ENCODE peak calls at places on chromosomes 16 and 17, in eight cellular contexts. L is naive thymus-derived CD4-positive, alpha-beta T cell; Y is right atrium auricular region; U is DND-41; O is tibial artery; K is OCI-LY7; W is kidney; N is psoas muscle. G is an unnamed sample.

GRCh38 chr16:10862432-10862831 is 14.6 kb upstream of the CIITA start:
- DNase-seq in W (no peak), Y (peak; percentile 79), O (peak; percentile 75), U (no peak), N (no peak), L (no peak), K (no peak), G (no peak)

GRCh38 chr17:1413281-1413791 is 13.3 kb upstream of the YWHAE start:
- DNase-seq in U (no peak), K (no peak), L (no peak), W (peak; percentile 77), O (peak; percentile 76), Y (peak; percentile 88), N (peak; percentile 90), G (no peak)

GRCh38 chr16:15434425-15435215 is at the start of gene BMERB1:
- DNase-seq in Y (peak; percentile 67), U (no peak), O (peak; percentile 73), K (no peak), L (no peak), N (peak; percentile 93), W (peak; percentile 90), G (peak; percentile 29)

GRCh38 chr17:52032454-52032853 is 126.1 kb downstream of the CA10 start:
- DNase-seq in Y (no peak), O (no peak), K (no peak), L (no peak), N (no peak), U (no peak), W (no peak), G (no peak)

GRCh38 chr16:27564226-27564625 is 14.3 kb downstream of the KATNIP start:
- DNase-seq in N (no peak), L (no peak), K (no peak), W (no peak), O (no peak), Y (no peak), U (no peak), G (no peak)

GRCh38 chr17:8222630-8223355 is 12.4 kb upstream of the AURKB start:
- DNase-seq in N (peak; percentile 97), O (peak; percentile 95), U (peak; percentile 94), Y (peak; percentile 97), W (peak; percentile 98), K (peak; percentile 89), L (peak; percentile 88), G (peak; percentile 89)

GRCh38 chr17:37512442-37513070 is 22.9 kb downstream of the DUSP14 start:
- DNase-seq in O (no peak), Y (no peak), L (no peak), U (no peak), W (no peak), N (no peak), K (no peak), G (no peak)

GRCh38 chr17:68424188-68424587 is 33.1 kb downstream of the WIPI1 start:
- DNase-seq in L (no peak), O (no peak), U (no peak), Y (no peak), W (no peak), N (no peak), K (no peak), G (no peak)

GRCh38 chr16:19583665-19584300 is 28.3 kb downstream of the VPS35L start:
- DNase-seq in O (no peak), Y (no peak), K (peak; percentile 39), W (no peak), L (no peak), N (no peak), U (no peak), G (peak; percentile 31)

GRCh38 chr16:64089697-64090096 is 1032.2 kb downstream of the CDH11 start:
- DNase-seq in N (no peak), W (no peak), K (peak; percentile 78), U (no peak), Y (no peak), L (no peak), O (no peak), G (no peak)

GRCh38 chr17:49548506-49549310 is 27.0 kb upstream of the NXPH3 start:
- DNase-seq in K (no peak), N (peak; percentile 72), Y (no peak), L (no peak), O (no peak), W (no peak), U (no peak), G (no peak)

GRCh38 chr17:49547566-49547965 is 28.1 kb upstream of the NXPH3 start:
- DNase-seq in N (peak; percentile 70), L (no peak), W (peak; percentile 63), U (no peak), Y (no peak), O (peak; percentile 56), K (no peak), G (no peak)

GRCh38 chr17:49546546-49547535 is 28.8 kb upstream of the NXPH3 start:
- DNase-seq in Y (no peak), N (no peak), W (no peak), U (no peak), K (no peak), O (no peak), L (no peak), G (no peak)

GRCh38 chr17:49549311-49549605 is 26.4 kb upstream of the NXPH3 start:
- DNase-seq in K (no peak), U (no peak), O (no peak), N (no peak), W (no peak), L (no peak), Y (no peak), G (no peak)

DNA sequence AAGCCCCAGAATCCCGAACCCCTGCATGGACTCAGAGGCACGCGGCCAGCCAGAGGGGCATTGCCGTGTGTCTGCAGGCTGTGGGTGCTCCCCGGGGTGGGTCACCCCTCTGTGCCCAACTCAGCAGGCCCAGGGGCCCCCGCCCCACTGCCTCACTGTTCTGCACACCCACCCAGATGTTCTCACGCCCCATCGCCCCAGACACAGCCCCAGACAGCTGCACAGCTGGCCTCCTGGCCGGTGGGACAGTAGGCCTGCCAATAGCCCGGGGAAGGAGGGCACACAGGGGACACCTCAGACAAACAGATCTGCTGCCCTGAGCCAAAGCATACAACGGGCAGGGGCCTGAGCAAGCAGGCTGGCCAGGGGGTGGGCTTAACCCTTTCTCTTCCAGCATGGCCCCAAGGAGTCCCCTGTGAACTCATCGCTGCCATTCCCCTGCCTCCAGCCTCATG is 27.6 kb upstream of the NXPH3 start:
- DNase-seq in K (no peak), W (peak; percentile 64), L (no peak), Y (no peak), U (no peak), N (no peak), O (no peak), G (no peak)
- H3K4me3 ChIP-seq in K (no peak overlapping the region), W (no peak overlapping the region), L (no peak overlapping the region), Y (no peak overlapping the region), U (no peak overlapping the region), N (no peak overlapping the region), O (no peak overlapping the region), G (no peak overlapping the region)

GRCh38 chr17:46192211-46192483 is 1.1 kb downstream of the KANSL1 start:
- DNase-seq in K (no peak), Y (no peak), W (no peak), N (no peak), U (no peak), L (no peak), O (no peak), G (no peak)
- H3K4me1 ChIP-seq in K (peaks cover 57% of the 10 kb centered on the region), Y (no peaks in the 10 kb centered on the region), W (peaks cover 22% of the 10 kb centered on the region), N (peaks cover 47% of the 10 kb centered on the region), U (peaks cover 72% of the 10 kb centered on the region), L (peaks cover 52% of the 10 kb centered on the region), O (peaks cover 58% of the 10 kb centered on the region), G (peaks cover 72% of the 10 kb centered on the region)

DNA sequence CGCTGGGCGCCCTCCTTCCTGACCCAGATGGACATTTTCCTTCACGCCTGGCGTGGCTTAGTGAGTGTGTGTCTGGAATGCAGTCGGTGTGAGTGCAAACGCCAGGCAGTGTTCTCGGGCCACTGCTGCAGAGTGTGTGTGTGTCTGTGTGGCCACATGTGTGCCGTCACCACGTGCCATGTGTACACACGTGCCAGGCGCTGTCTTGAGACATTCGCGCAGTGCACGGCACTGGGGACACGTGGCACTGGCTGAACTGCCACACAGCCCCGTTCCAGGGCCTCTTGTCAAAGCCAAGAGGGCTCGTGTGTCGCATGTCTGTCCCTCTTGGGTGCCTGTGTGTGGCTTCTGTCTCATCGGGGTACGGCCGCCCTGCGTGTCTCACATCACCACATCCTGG is 28.8 kb downstream of the MAPK8IP3 start:
- DNase-seq in L (no peak), W (no peak), U (no peak), K (no peak), N (no peak), O (no peak), Y (no peak), G (no peak)
- H3K9me3 ChIP-seq in L (no peaks in the 10 kb centered on the region), W (no peaks in the 10 kb centered on the region), U (peaks cover 47% of the 10 kb centered on the region), K (peaks cover 28% of the 10 kb centered on the region), N (no peaks in the 10 kb centered on the region), O (no peaks in the 10 kb centered on the region), Y (no peaks in the 10 kb centered on the region), G (no peaks in the 10 kb centered on the region)

DNA sequence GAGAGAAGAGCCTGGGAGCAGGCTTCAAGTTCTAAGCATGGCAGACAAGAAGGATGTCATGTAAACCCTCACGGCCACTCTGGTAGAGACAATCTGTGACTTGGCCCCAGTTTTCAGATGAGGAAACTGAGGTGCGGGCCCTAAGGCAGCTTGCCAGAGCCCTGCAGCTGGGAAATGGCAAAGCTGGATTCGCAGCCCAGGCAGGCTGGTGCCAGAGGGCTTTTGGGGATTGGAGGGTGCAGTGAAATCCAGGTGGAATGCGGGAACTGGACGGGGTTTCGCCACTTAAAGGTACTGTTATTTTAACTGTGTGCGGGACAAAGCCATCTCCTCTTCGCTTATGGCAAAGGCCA is 477 bp upstream of the OSGIN1 start:
- DNase-seq in U (no peak), W (no peak), K (no peak), Y (no peak), N (no peak), O (no peak), L (no peak), G (no peak)
- H3K4me3 ChIP-seq in U (no peak overlapping the region), W (peak overlapping the region; percentile 91), K (no peak overlapping the region), Y (no peak overlapping the region), N (peak overlapping the region; percentile 78), O (peak overlapping the region; percentile 67), L (no peak overlapping the region), G (no peak overlapping the region)

DNA sequence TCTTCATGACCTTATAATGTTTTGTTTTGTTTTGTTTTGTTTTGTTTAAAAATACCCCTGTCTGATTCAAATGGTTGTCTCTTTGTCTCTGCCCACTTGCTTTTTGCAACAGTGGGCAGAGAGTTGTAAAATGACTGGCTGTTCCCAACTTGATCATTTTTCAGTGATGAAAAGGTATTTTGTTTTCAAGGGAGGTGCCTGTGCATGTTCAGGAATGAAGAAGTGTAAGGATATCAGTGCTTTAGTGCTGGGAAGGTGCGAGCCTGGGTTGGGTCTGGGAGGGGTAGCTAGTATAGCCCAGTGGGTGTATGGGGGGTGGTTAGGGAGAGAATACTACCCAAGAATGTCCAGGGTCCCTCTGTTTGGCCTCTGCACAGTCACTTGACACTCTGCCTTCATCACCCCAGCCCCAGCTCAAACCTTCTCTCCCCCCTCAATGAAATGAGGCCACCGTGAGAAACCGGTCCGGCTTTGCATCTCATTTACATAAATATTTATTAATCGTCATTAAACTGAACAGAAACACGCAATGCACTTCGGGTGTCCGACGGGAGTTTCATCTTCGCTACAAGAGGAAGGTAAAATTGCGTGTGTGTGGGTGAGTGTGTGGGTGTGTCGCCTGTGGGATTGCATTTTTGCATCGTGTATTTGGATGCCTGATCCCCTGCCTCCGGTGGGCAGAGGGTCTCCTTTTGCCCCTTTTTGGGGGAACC is 4.3 kb downstream of the NEUROD2 start:
- DNase-seq in O (no peak), L (no peak), U (no peak), Y (no peak), W (no peak), K (no peak), N (no peak), G (no peak)
- H3K4me1 ChIP-seq in O (peaks cover 55% of the 10 kb centered on the region), L (peaks cover 53% of the 10 kb centered on the region), U (no peaks in the 10 kb centered on the region), Y (no peaks in the 10 kb centered on the region), W (peaks cover 11% of the 10 kb centered on the region), K (peaks cover 14% of the 10 kb centered on the region), N (peaks cover 40% of the 10 kb centered on the region), G (peaks cover 54% of the 10 kb centered on the region)